ENCODE peak calls at places on chromosomes 1 and 21, in five cellular contexts. L is cardiac muscle cell, S is HL-60, R is tibial nerve, N is WERI-Rb-1. E is an unnamed sample.

GRCh38 chr21:46205766-46206162 is 21.5 kb upstream of the SPATC1L start:
- DNase-seq in L (no peak), S (no peak), R (no peak), N (no peak), E (no peak)

GRCh38 chr1:84700065-84700464 is 9.8 kb upstream of the SSX2IP start:
- DNase-seq in L (no peak), S (peak; percentile 32), R (no peak), N (peak; percentile 31), E (no peak)

GRCh38 chr1:152029144-152029936 is 7.5 kb downstream of the S100A11 start:
- DNase-seq in L (peak; percentile 89), S (peak; percentile 49), R (no peak), N (no peak), E (no peak)

GRCh38 chr21:26840912-26841311 is 4.3 kb downstream of the ADAMTS1 start:
- DNase-seq in L (peak; percentile 87), S (no peak), R (peak; percentile 34), N (no peak), E (no peak)

GRCh38 chr21:46555225-46555617 is 49.7 kb downstream of the S100B start:
- DNase-seq in L (no peak), S (no peak), R (no peak), N (no peak), E (no peak)

GRCh38 chr21:41678944-41679343 is 87.9 kb downstream of the RIPK4 start:
- DNase-seq in L (peak; percentile 98), S (no peak), R (peak; percentile 87), N (peak; percentile 83), E (no peak)

GRCh38 chr1:234842726-234843641 is 233.0 kb upstream of the IRF2BP2 start:
- DNase-seq in L (peak; percentile 30), S (peak; percentile 25), R (no peak), N (peak; percentile 36), E (no peak)

GRCh38 chr1:117231748-117232373 is 21.1 kb upstream of the VTCN1 start:
- DNase-seq in L (no peak), S (peak; percentile 22), R (no peak), N (no peak), E (no peak)

GRCh38 chr1:6118415-6118814 is 61.7 kb downstream of the CHD5 start:
- DNase-seq in L (peak; percentile 39), S (no peak), R (no peak), N (no peak), E (no peak)

GRCh38 chr1:223177681-223178080 is 34.6 kb upstream of the TLR5 start:
- DNase-seq in L (no peak), S (peak; percentile 83), R (no peak), N (no peak), E (no peak)

GRCh38 chr1:118118469-118118868 is 66.6 kb downstream of the SPAG17 start:
- DNase-seq in L (no peak), S (no peak), R (peak; percentile 44), N (no peak), E (no peak)

GRCh38 chr1:43329995-43330751 is 7.4 kb upstream of the MPL start:
- DNase-seq in L (peak; percentile 91), S (peak; percentile 76), R (no peak), N (no peak), E (no peak)

GRCh38 chr1:53371121-53371666 is 43.3 kb upstream of the LRP8 start:
- DNase-seq in L (no peak), S (no peak), R (no peak), N (peak; percentile 70), E (no peak)

GRCh38 chr1:115531806-115532359 is 109.9 kb upstream of the VANGL1 start:
- DNase-seq in L (peak; percentile 56), S (no peak), R (no peak), N (no peak), E (no peak)

GRCh38 chr1:9198538-9199361 is 35.8 kb upstream of the H6PD start:
- DNase-seq in L (peak; percentile 58), S (no peak), R (no peak), N (no peak), E (peak; percentile 59)

GRCh38 chr1:47582891-47583608 is 145.2 kb downstream of the FOXD2 start:
- DNase-seq in L (no peak), S (no peak), R (no peak), N (no peak), E (no peak)

GRCh38 chr1:183794084-183794483 is 10.8 kb upstream of the RGL1 start:
- DNase-seq in L (no peak), S (no peak), R (no peak), N (no peak), E (no peak)

GRCh38 chr1:196063952-196064351 is 544.3 kb downstream of the KCNT2 start:
- DNase-seq in L (no peak), S (no peak), R (no peak), N (no peak), E (no peak)

GRCh38 chr1:17168480-17168878 is 36.4 kb upstream of the PADI1 start:
- DNase-seq in L (peak; percentile 70), S (no peak), R (no peak), N (no peak), E (no peak)

GRCh38 chr1:3577711-3578432 is 33.4 kb downstream of the MEGF6 start:
- DNase-seq in L (peak; percentile 91), S (no peak), R (no peak), N (no peak), E (no peak)

GRCh38 chr1:210536263-210536961 is 207.7 kb downstream of the HHAT start:
- DNase-seq in L (no peak), S (no peak), R (no peak), N (no peak), E (no peak)

GRCh38 chr1:114355240-114355639 is 155.8 kb downstream of the TRIM33 start:
- DNase-seq in L (no peak), S (no peak), R (no peak), N (no peak), E (no peak)

GRCh38 chr1:212656730-212657129 is 42.9 kb downstream of the BATF3 start:
- DNase-seq in L (no peak), S (no peak), R (no peak), N (no peak), E (no peak)

GRCh38 chr1:219771039-219771438 is 157.3 kb downstream of the SLC30A10 start:
- DNase-seq in L (peak; percentile 85), S (no peak), R (no peak), N (no peak), E (no peak)

GRCh38 chr1:202642619-202643291 is 67.5 kb downstream of the SYT2 start:
- DNase-seq in L (no peak), S (no peak), R (no peak), N (peak; percentile 49), E (no peak)

GRCh38 chr1:118396824-118397530 is 211.9 kb upstream of the SPAG17 start:
- DNase-seq in L (no peak), S (no peak), R (no peak), N (no peak), E (no peak)

GRCh38 chr1:211843018-211843417 is 12.5 kb upstream of the LPGAT1 start:
- DNase-seq in L (no peak), S (no peak), R (no peak), N (no peak), E (no peak)

GRCh38 chr1:204703826-204704612 is 18.5 kb upstream of the LRRN2 start:
- DNase-seq in L (no peak), S (no peak), R (no peak), N (no peak), E (no peak)

GRCh38 chr1:239976130-239976968 is 115.3 kb upstream of the FMN2 start:
- DNase-seq in L (peak; percentile 60), S (peak; percentile 32), R (peak; percentile 46), N (peak; percentile 76), E (peak; percentile 68)

GRCh38 chr1:183070923-183071618 is 47.9 kb downstream of the LAMC1 start:
- DNase-seq in L (peak; percentile 62), S (no peak), R (no peak), N (no peak), E (no peak)

GRCh38 chr1:226309398-226310122 is 596 bp upstream of the LIN9 start:
- DNase-seq in L (peak; percentile 24), S (no peak), R (no peak), N (no peak), E (no peak)

GRCh38 chr1:41902125-41902524 is 16.6 kb downstream of the HIVEP3 start:
- DNase-seq in L (peak; percentile 85), S (no peak), R (no peak), N (no peak), E (no peak)

GRCh38 chr1:223137402-223138100 is 5.5 kb downstream of the TLR5 start:
- DNase-seq in L (peak; percentile 90), S (peak; percentile 37), R (peak; percentile 86), N (no peak), E (no peak)

GRCh38 chr1:201146626-201147390 is 7.5 kb downstream of the TMEM9 start:
- DNase-seq in L (no peak), S (no peak), R (no peak), N (peak; percentile 16), E (peak; percentile 38)

GRCh38 chr1:150551784-150552691 is 2.8 kb downstream of the ADAMTSL4 start:
- DNase-seq in L (peak; percentile 98), S (peak; percentile 94), R (peak; percentile 88), N (no peak), E (peak; percentile 40)

GRCh38 chr1:24930703-24931480 is 816 bp upstream of the RUNX3 start:
- DNase-seq in L (no peak), S (no peak), R (no peak), N (no peak), E (no peak)
- H3K27me3 ChIP-seq in L (peaks cover 99% of the 10 kb centered on the region), S (no peaks in the 10 kb centered on the region), R (peaks cover 10% of the 10 kb centered on the region), N (peaks cover 11% of the 10 kb centered on the region), E (peaks cover 31% of the 10 kb centered on the region)

GRCh38 chr1:34795916-34796315 is 3.1 kb downstream of the GJA4 start:
- DNase-seq in L (no peak), S (no peak), R (no peak), N (no peak), E (no peak)
- H3K4me3 ChIP-seq in L (no peak overlapping the region), S (no peak overlapping the region), R (no peak overlapping the region), N (no peak overlapping the region), E (no peak overlapping the region)

GRCh38 chr1:110227774-110228173 is 17.7 kb downstream of the KCNC4 start:
- DNase-seq in L (no peak), S (no peak), R (no peak), N (no peak), E (no peak)

GRCh38 chr1:110229348-110230001 is 19.4 kb downstream of the KCNC4 start:
- DNase-seq in L (peak; percentile 49), S (peak; percentile 38), R (no peak), N (no peak), E (no peak)

GRCh38 chr1:110230381-110231199 is 20.5 kb downstream of the KCNC4 start:
- DNase-seq in L (no peak), S (no peak), R (no peak), N (no peak), E (no peak)

GRCh38 chr1:110228386-110228785 is 18.3 kb downstream of the KCNC4 start:
- DNase-seq in L (no peak), S (no peak), R (no peak), N (no peak), E (no peak)

GRCh38 chr1:110228853-110229252 is 18.7 kb downstream of the KCNC4 start:
- DNase-seq in L (no peak), S (no peak), R (no peak), N (no peak), E (no peak)
- H3K27ac ChIP-seq in L (no peak overlapping the region), S (no peak overlapping the region), R (no peak overlapping the region), N (no peak overlapping the region), E (no peak overlapping the region)

DNA sequence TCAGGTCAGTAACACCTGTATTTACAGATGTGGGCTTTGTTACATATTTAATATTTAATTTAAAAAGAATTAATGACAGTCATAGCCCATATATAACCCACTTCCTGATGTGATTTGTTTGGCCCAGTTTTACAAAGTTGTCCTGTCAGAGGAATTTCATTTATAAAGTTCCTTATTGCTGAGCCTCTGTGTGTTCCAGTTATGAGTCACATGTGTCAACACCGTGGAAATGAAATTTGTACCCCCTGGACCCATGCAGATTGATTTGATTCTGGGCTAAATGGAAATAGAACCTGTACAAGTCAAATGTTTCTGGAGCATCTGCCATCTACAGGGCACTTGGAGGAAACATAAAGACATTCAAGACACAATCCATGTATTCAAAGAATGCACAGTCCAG is 149.2 kb downstream of the CACNA1E start:
- DNase-seq in L (no peak), S (no peak), R (no peak), N (no peak), E (no peak)
- H3K27me3 ChIP-seq in L (peaks cover 26% of the 10 kb centered on the region), S (no peaks in the 10 kb centered on the region), R (no peaks in the 10 kb centered on the region), N (no peaks in the 10 kb centered on the region), E (no peaks in the 10 kb centered on the region)

E was measured in dorsolateral prefrontal cortex.